ENCODE peak calls at places on chromosomes 12 and 14, in eight cellular contexts. One of them, this sample, is unnamed.
A peak's percentile ranks its signal among the peaks of the same experiment; 100 is the strongest.

GRCh38 chr12:122079038-122079531 is 529 bp downstream of the MLXIP start:
- DNase-seq in AG08396: no peak
- DNase-seq in fibroblast of lung: no peak
- DNase-seq in CD4-positive, CD25-positive, alpha-beta regulatory T cell: peak; percentile 40
- DNase-seq in T-helper 1 cell: peak; percentile 26
- DNase-seq in Right ventricle myocardium superior: peak; percentile 53
- DNase-seq in astrocyte: no peak
- DNase-seq in activated T-cell treated with anti-CD3 and anti-CD28 coated beads for 4 hours: no peak
- DNase-seq in this sample: peak; percentile 24

GRCh38 chr12:90801776-90802175 is 153.2 kb downstream of the CCER1 start:
- DNase-seq in AG08396: peak; percentile 15
- DNase-seq in fibroblast of lung: peak; percentile 79
- DNase-seq in CD4-positive, CD25-positive, alpha-beta regulatory T cell: no peak
- DNase-seq in T-helper 1 cell: no peak
- DNase-seq in Right ventricle myocardium superior: no peak
- DNase-seq in astrocyte: peak; percentile 68
- DNase-seq in activated T-cell treated with anti-CD3 and anti-CD28 coated beads for 4 hours: no peak
- DNase-seq in this sample: no peak

GRCh38 chr12:7966558-7966957 is 30.6 kb upstream of the SLC2A3 start:
- DNase-seq in AG08396: no peak
- DNase-seq in fibroblast of lung: peak; percentile 19
- DNase-seq in CD4-positive, CD25-positive, alpha-beta regulatory T cell: no peak
- DNase-seq in T-helper 1 cell: no peak
- DNase-seq in Right ventricle myocardium superior: no peak
- DNase-seq in astrocyte: peak; percentile 6
- DNase-seq in activated T-cell treated with anti-CD3 and anti-CD28 coated beads for 4 hours: no peak
- DNase-seq in this sample: no peak

GRCh38 chr12:93256258-93256969 is 121.3 kb upstream of the NUDT4 start:
- DNase-seq in AG08396: no peak
- DNase-seq in fibroblast of lung: peak; percentile 15
- DNase-seq in CD4-positive, CD25-positive, alpha-beta regulatory T cell: no peak
- DNase-seq in T-helper 1 cell: no peak
- DNase-seq in Right ventricle myocardium superior: no peak
- DNase-seq in astrocyte: no peak
- DNase-seq in activated T-cell treated with anti-CD3 and anti-CD28 coated beads for 4 hours: no peak
- DNase-seq in this sample: peak; percentile 21

GRCh38 chr14:74882103-74882920 is 596 bp downstream of the DLST start:
- DNase-seq in AG08396: peak; percentile 56
- DNase-seq in fibroblast of lung: peak; percentile 51
- DNase-seq in CD4-positive, CD25-positive, alpha-beta regulatory T cell: peak; percentile 70
- DNase-seq in T-helper 1 cell: peak; percentile 50
- DNase-seq in Right ventricle myocardium superior: peak; percentile 61
- DNase-seq in astrocyte: peak; percentile 32
- DNase-seq in activated T-cell treated with anti-CD3 and anti-CD28 coated beads for 4 hours: peak; percentile 25
- DNase-seq in this sample: peak; percentile 55

GRCh38 chr14:49940805-49941421 is 48.0 kb downstream of the ARF6 start:
- DNase-seq in AG08396: no peak
- DNase-seq in fibroblast of lung: peak; percentile 71
- DNase-seq in CD4-positive, CD25-positive, alpha-beta regulatory T cell: peak; percentile 84
- DNase-seq in T-helper 1 cell: peak; percentile 68
- DNase-seq in Right ventricle myocardium superior: no peak
- DNase-seq in astrocyte: peak; percentile 51
- DNase-seq in activated T-cell treated with anti-CD3 and anti-CD28 coated beads for 4 hours: no peak
- DNase-seq in this sample: no peak

GRCh38 chr12:15783288-15783687 is 5.9 kb downstream of the EPS8 start:
- DNase-seq in AG08396: no peak
- DNase-seq in fibroblast of lung: peak; percentile 24
- DNase-seq in CD4-positive, CD25-positive, alpha-beta regulatory T cell: no peak
- DNase-seq in T-helper 1 cell: no peak
- DNase-seq in Right ventricle myocardium superior: no peak
- DNase-seq in astrocyte: no peak
- DNase-seq in activated T-cell treated with anti-CD3 and anti-CD28 coated beads for 4 hours: no peak
- DNase-seq in this sample: no peak

GRCh38 chr14:105021656-105022275 is 883 bp upstream of the CDCA4 start:
- DNase-seq in AG08396: peak; percentile 36
- DNase-seq in fibroblast of lung: peak; percentile 54
- DNase-seq in CD4-positive, CD25-positive, alpha-beta regulatory T cell: no peak
- DNase-seq in T-helper 1 cell: no peak
- DNase-seq in Right ventricle myocardium superior: no peak
- DNase-seq in astrocyte: no peak
- DNase-seq in activated T-cell treated with anti-CD3 and anti-CD28 coated beads for 4 hours: peak; percentile 16
- DNase-seq in this sample: peak; percentile 38

GRCh38 chr12:88639361-88639760 is 59.1 kb upstream of the KITLG start:
- DNase-seq in AG08396: no peak
- DNase-seq in fibroblast of lung: peak; percentile 66
- DNase-seq in CD4-positive, CD25-positive, alpha-beta regulatory T cell: no peak
- DNase-seq in T-helper 1 cell: no peak
- DNase-seq in Right ventricle myocardium superior: no peak
- DNase-seq in astrocyte: peak; percentile 64
- DNase-seq in activated T-cell treated with anti-CD3 and anti-CD28 coated beads for 4 hours: no peak
- DNase-seq in this sample: no peak

GRCh38 chr14:68956728-68957127 is 22.4 kb downstream of the ACTN1 start:
- DNase-seq in AG08396: no peak
- DNase-seq in fibroblast of lung: no peak
- DNase-seq in CD4-positive, CD25-positive, alpha-beta regulatory T cell: no peak
- DNase-seq in T-helper 1 cell: no peak
- DNase-seq in Right ventricle myocardium superior: no peak
- DNase-seq in astrocyte: no peak
- DNase-seq in activated T-cell treated with anti-CD3 and anti-CD28 coated beads for 4 hours: no peak
- DNase-seq in this sample: no peak

GRCh38 chr14:85958069-85958468 is 428.1 kb downstream of the FLRT2 start:
- DNase-seq in AG08396: no peak
- DNase-seq in fibroblast of lung: no peak
- DNase-seq in CD4-positive, CD25-positive, alpha-beta regulatory T cell: no peak
- DNase-seq in T-helper 1 cell: no peak
- DNase-seq in Right ventricle myocardium superior: no peak
- DNase-seq in astrocyte: no peak
- DNase-seq in activated T-cell treated with anti-CD3 and anti-CD28 coated beads for 4 hours: no peak
- DNase-seq in this sample: no peak

GRCh38 chr14:95389471-95390011 is 69.8 kb upstream of the CLMN start:
- DNase-seq in AG08396: no peak
- DNase-seq in fibroblast of lung: no peak
- DNase-seq in CD4-positive, CD25-positive, alpha-beta regulatory T cell: no peak
- DNase-seq in T-helper 1 cell: no peak
- DNase-seq in Right ventricle myocardium superior: peak; percentile 86
- DNase-seq in astrocyte: no peak
- DNase-seq in activated T-cell treated with anti-CD3 and anti-CD28 coated beads for 4 hours: no peak
- DNase-seq in this sample: peak; percentile 28

GRCh38 chr12:100752841-100753240 is 41.7 kb upstream of the ANO4 start:
- DNase-seq in AG08396: no peak
- DNase-seq in fibroblast of lung: peak; percentile 24
- DNase-seq in CD4-positive, CD25-positive, alpha-beta regulatory T cell: no peak
- DNase-seq in T-helper 1 cell: no peak
- DNase-seq in Right ventricle myocardium superior: no peak
- DNase-seq in astrocyte: peak; percentile 18
- DNase-seq in activated T-cell treated with anti-CD3 and anti-CD28 coated beads for 4 hours: no peak
- DNase-seq in this sample: no peak

GRCh38 chr12:109497675-109498074 is 20.2 kb downstream of the UBE3B start:
- DNase-seq in AG08396: no peak
- DNase-seq in fibroblast of lung: peak; percentile 76
- DNase-seq in CD4-positive, CD25-positive, alpha-beta regulatory T cell: no peak
- DNase-seq in T-helper 1 cell: no peak
- DNase-seq in Right ventricle myocardium superior: no peak
- DNase-seq in astrocyte: peak; percentile 63
- DNase-seq in activated T-cell treated with anti-CD3 and anti-CD28 coated beads for 4 hours: no peak
- DNase-seq in this sample: no peak

This sample was measured in hepatic stellate cell.